ENCODE peak calls at places on chromosome 1, in eight cellular contexts. One of them, this sample, is unnamed.

GRCh38 chr1:53769780-53770179 is 30.8 kb upstream of the GLIS1 start:
- DNase-seq in GM04504: no peak
- DNase-seq in fibroblast of pulmonary artery: peak; percentile 33
- DNase-seq in CD8-positive, alpha-beta memory T cell: no peak
- DNase-seq in HAP-1: no peak
- DNase-seq in NCI-H1417: no peak
- DNase-seq in M059J: no peak
- DNase-seq in cardiac fibroblast: peak; percentile 44
- DNase-seq in this sample: no peak

GRCh38 chr1:244197851-244198375 is 146.8 kb downstream of the ZBTB18 start:
- DNase-seq in fibroblast of pulmonary artery: no peak
- DNase-seq in cardiac fibroblast: no peak
- DNase-seq in CD8-positive, alpha-beta memory T cell: no peak
- DNase-seq in M059J: no peak
- DNase-seq in GM04504: no peak
- DNase-seq in HAP-1: no peak
- DNase-seq in NCI-H1417: no peak
- DNase-seq in this sample: peak; percentile 95

GRCh38 chr1:35726814-35727433 is 8.2 kb upstream of the C1orf216 start:
- DNase-seq in CD8-positive, alpha-beta memory T cell: peak; percentile 40
- DNase-seq in fibroblast of pulmonary artery: peak; percentile 76
- DNase-seq in cardiac fibroblast: peak; percentile 71
- DNase-seq in M059J: peak; percentile 48
- DNase-seq in NCI-H1417: peak; percentile 76
- DNase-seq in HAP-1: peak; percentile 70
- DNase-seq in GM04504: peak; percentile 30
- DNase-seq in this sample: peak; percentile 61

GRCh38 chr1:169545472-169545871 is 40.8 kb downstream of the F5 start:
- DNase-seq in GM04504: no peak
- DNase-seq in M059J: no peak
- DNase-seq in cardiac fibroblast: no peak
- DNase-seq in HAP-1: no peak
- DNase-seq in CD8-positive, alpha-beta memory T cell: no peak
- DNase-seq in fibroblast of pulmonary artery: no peak
- DNase-seq in NCI-H1417: no peak
- DNase-seq in this sample: no peak

GRCh38 chr1:203167026-203167912 is 8.4 kb downstream of the MYBPH start:
- DNase-seq in cardiac fibroblast: no peak
- DNase-seq in fibroblast of pulmonary artery: no peak
- DNase-seq in NCI-H1417: peak; percentile 7
- DNase-seq in GM04504: no peak
- DNase-seq in M059J: no peak
- DNase-seq in CD8-positive, alpha-beta memory T cell: no peak
- DNase-seq in HAP-1: no peak
- DNase-seq in this sample: no peak

GRCh38 chr1:181100015-181100905 is 11.8 kb downstream of the IER5 start:
- DNase-seq in NCI-H1417: peak; percentile 55
- DNase-seq in HAP-1: no peak
- DNase-seq in cardiac fibroblast: no peak
- DNase-seq in GM04504: no peak
- DNase-seq in CD8-positive, alpha-beta memory T cell: no peak
- DNase-seq in M059J: peak; percentile 70
- DNase-seq in fibroblast of pulmonary artery: no peak
- DNase-seq in this sample: peak; percentile 65

GRCh38 chr1:24418898-24419628 is 3.5 kb downstream of the NIPAL3 start:
- DNase-seq in M059J: peak; percentile 89
- DNase-seq in GM04504: no peak
- DNase-seq in CD8-positive, alpha-beta memory T cell: no peak
- DNase-seq in fibroblast of pulmonary artery: peak; percentile 82
- DNase-seq in cardiac fibroblast: peak; percentile 67
- DNase-seq in HAP-1: peak; percentile 42
- DNase-seq in NCI-H1417: peak; percentile 84
- DNase-seq in this sample: peak; percentile 67

GRCh38 chr1:243883551-243883950 is 33.5 kb upstream of the AKT3 start:
- DNase-seq in fibroblast of pulmonary artery: peak; percentile 70
- DNase-seq in HAP-1: no peak
- DNase-seq in NCI-H1417: no peak
- DNase-seq in GM04504: peak; percentile 20
- DNase-seq in cardiac fibroblast: peak; percentile 85
- DNase-seq in M059J: peak; percentile 79
- DNase-seq in CD8-positive, alpha-beta memory T cell: no peak
- DNase-seq in this sample: no peak

GRCh38 chr1:206447792-206448191 is 22.5 kb upstream of the IKBKE start:
- DNase-seq in fibroblast of pulmonary artery: no peak
- DNase-seq in cardiac fibroblast: no peak
- DNase-seq in HAP-1: no peak
- DNase-seq in M059J: peak; percentile 63
- DNase-seq in CD8-positive, alpha-beta memory T cell: no peak
- DNase-seq in GM04504: no peak
- DNase-seq in NCI-H1417: no peak
- DNase-seq in this sample: peak; percentile 75

GRCh38 chr1:77940921-77941570 is 37.8 kb downstream of the FUBP1 start:
- DNase-seq in cardiac fibroblast: peak; percentile 32
- DNase-seq in fibroblast of pulmonary artery: no peak
- DNase-seq in M059J: peak; percentile 18
- DNase-seq in CD8-positive, alpha-beta memory T cell: no peak
- DNase-seq in NCI-H1417: peak; percentile 72
- DNase-seq in HAP-1: no peak
- DNase-seq in GM04504: no peak
- DNase-seq in this sample: peak; percentile 52

GRCh38 chr1:227541796-227542152 is 21.6 kb upstream of the ZNF678 start:
- DNase-seq in M059J: no peak
- DNase-seq in cardiac fibroblast: no peak
- DNase-seq in GM04504: peak; percentile 1
- DNase-seq in fibroblast of pulmonary artery: no peak
- DNase-seq in NCI-H1417: no peak
- DNase-seq in HAP-1: no peak
- DNase-seq in CD8-positive, alpha-beta memory T cell: no peak
- DNase-seq in this sample: no peak

GRCh38 chr1:38527373-38527966 is 332.1 kb downstream of the RRAGC start:
- DNase-seq in M059J: peak; percentile 13
- DNase-seq in cardiac fibroblast: no peak
- DNase-seq in NCI-H1417: no peak
- DNase-seq in GM04504: no peak
- DNase-seq in HAP-1: no peak
- DNase-seq in fibroblast of pulmonary artery: no peak
- DNase-seq in CD8-positive, alpha-beta memory T cell: peak; percentile 47
- DNase-seq in this sample: peak; percentile 29

GRCh38 chr1:28830814-28831213 is 18.8 kb downstream of the OPRD1 start:
- DNase-seq in NCI-H1417: peak; percentile 79
- DNase-seq in GM04504: no peak
- DNase-seq in HAP-1: no peak
- DNase-seq in cardiac fibroblast: no peak
- DNase-seq in fibroblast of pulmonary artery: no peak
- DNase-seq in M059J: no peak
- DNase-seq in CD8-positive, alpha-beta memory T cell: no peak
- DNase-seq in this sample: no peak

GRCh38 chr1:78068681-78069283 is 23.0 kb downstream of the GIPC2 start:
- DNase-seq in M059J: no peak
- DNase-seq in HAP-1: no peak
- DNase-seq in NCI-H1417: no peak
- DNase-seq in GM04504: no peak
- DNase-seq in fibroblast of pulmonary artery: no peak
- DNase-seq in CD8-positive, alpha-beta memory T cell: no peak
- DNase-seq in cardiac fibroblast: no peak
- DNase-seq in this sample: no peak

GRCh38 chr1:33348194-33348593 is 27.3 kb upstream of the A3GALT2 start:
- DNase-seq in fibroblast of pulmonary artery: peak; percentile 46
- DNase-seq in NCI-H1417: no peak
- DNase-seq in M059J: peak; percentile 73
- DNase-seq in cardiac fibroblast: peak; percentile 67
- DNase-seq in GM04504: no peak
- DNase-seq in CD8-positive, alpha-beta memory T cell: no peak
- DNase-seq in HAP-1: no peak
- DNase-seq in this sample: peak; percentile 44

This sample was measured in epithelial cell of esophagus.